ENCODE peak calls at places on chromosomes 13 and 19, in eight cellular contexts. R is stromal cell of bone marrow; T is fibroblast of gingiva; X is GM13976; B is cardiac fibroblast; V is EH; C is central memory CD8-positive, alpha-beta T cell; K is mesothelial cell of epicardium. J is an unnamed sample.

GRCh38 chr19:5340637-5341447 is at the start of gene PTPRS:
- DNase-seq in K (peak), B (peak), R (peak), C (peak), X (peak), V (peak), T (peak), J (peak)

GRCh38 chr19:39363909-39364457 is 21.8 kb downstream of the SAMD4B start:
- DNase-seq in T (peak), V (peak), K (no peak), C (no peak), R (peak), B (peak), X (no peak), J (no peak)

GRCh38 chr19:54107876-54108490 is 5.3 kb downstream of the NDUFA3 start:
- DNase-seq in X (no peak), B (no peak), T (no peak), K (no peak), R (no peak), C (no peak), V (no peak), J (no peak)

GRCh38 chr13:32087955-32088747 is 56.6 kb downstream of the FRY start:
- DNase-seq in K (no peak), X (no peak), B (peak), T (no peak), R (no peak), V (peak), C (no peak), J (no peak)

GRCh38 chr19:47729799-47730520 is 15.4 kb upstream of the NOP53 start:
- DNase-seq in T (no peak), C (no peak), X (peak), R (no peak), K (no peak), B (no peak), V (no peak), J (peak)

GRCh38 chr13:44421853-44422525 is 48.4 kb downstream of the SERP2 start:
- DNase-seq in R (no peak), X (no peak), B (no peak), V (no peak), T (no peak), C (no peak), K (no peak), J (no peak)

GRCh38 chr13:39245688-39246087 is 207.4 kb downstream of the NHLRC3 start:
- DNase-seq in T (no peak), R (no peak), C (no peak), B (no peak), X (no peak), V (no peak), K (no peak), J (no peak)

GRCh38 chr19:49413348-49413747 is 9.9 kb downstream of the PTH2 start:
- DNase-seq in B (no peak), C (no peak), R (no peak), X (no peak), V (peak), K (no peak), T (no peak), J (no peak)

GRCh38 chr19:3194703-3195087 is 9.0 kb downstream of the NCLN start:
- DNase-seq in B (no peak), X (no peak), C (no peak), T (no peak), V (no peak), K (no peak), R (no peak), J (no peak)

GRCh38 chr19:4044927-4045557 is 21.7 kb downstream of the ZBTB7A start:
- DNase-seq in R (no peak), C (no peak), B (no peak), K (no peak), V (no peak), X (no peak), T (no peak), J (no peak)

GRCh38 chr19:11268783-11269267 is 6.5 kb upstream of the DOCK6 start:
- DNase-seq in X (peak), R (no peak), K (no peak), V (peak), T (peak), C (no peak), B (peak), J (no peak)

GRCh38 chr13:26993780-26994179 is 177.8 kb downstream of the USP12 start:
- DNase-seq in R (no peak), K (no peak), V (no peak), X (no peak), C (no peak), B (no peak), T (no peak), J (no peak)

GRCh38 chr19:13026478-13026999 is 31.3 kb downstream of the NFIX start:
- DNase-seq in C (no peak), V (peak), K (no peak), B (peak), X (no peak), T (peak), R (no peak), J (no peak)

GRCh38 chr13:111948281-111948680 is 118.7 kb upstream of the SOX1 start:
- DNase-seq in T (no peak), X (no peak), R (no peak), K (peak), V (no peak), B (no peak), C (no peak), J (no peak)

GRCh38 chr19:45999653-46000121 is 4.4 kb downstream of the CCDC61 start:
- DNase-seq in X (no peak), K (no peak), T (no peak), C (no peak), B (peak), V (peak), R (no peak), J (no peak)

GRCh38 chr19:4795400-4795799 is 3.9 kb downstream of the FEM1A start:
- DNase-seq in X (no peak), B (no peak), T (no peak), C (no peak), V (peak), K (no peak), R (no peak), J (no peak)

GRCh38 chr13:72737033-72737432 is 9.3 kb downstream of the BORA start:
- DNase-seq in X (no peak), R (no peak), K (no peak), B (no peak), V (no peak), C (no peak), T (no peak), J (no peak)

GRCh38 chr13:89721216-89721615 is 1626.3 kb upstream of the MIR17HG start:
- DNase-seq in K (no peak), B (no peak), R (no peak), X (no peak), V (no peak), C (no peak), T (no peak), J (no peak)

GRCh38 chr19:56110515-56111448 is 10.3 kb downstream of the ZNF787 start:
- DNase-seq in C (no peak), V (no peak), T (peak), X (peak), B (peak), R (no peak), K (no peak), J (no peak)

GRCh38 chr19:46221981-46222610 is 7.4 kb upstream of the IGFL1 start:
- DNase-seq in T (peak), R (peak), K (no peak), B (peak), C (no peak), X (no peak), V (peak), J (no peak)

GRCh38 chr13:31765441-31765840 is 26.1 kb downstream of the RXFP2 start:
- DNase-seq in T (peak), C (no peak), X (no peak), R (peak), V (peak), B (peak), K (no peak), J (no peak)

GRCh38 chr13:31882794-31883193 is 143.5 kb downstream of the RXFP2 start:
- DNase-seq in C (no peak), R (no peak), K (no peak), X (no peak), T (no peak), B (no peak), V (no peak), J (no peak)

GRCh38 chr19:1130801-1131717 is 27.3 kb downstream of the GPX4 start:
- DNase-seq in V (peak), X (no peak), R (no peak), K (no peak), B (no peak), C (no peak), T (peak), J (no peak)